ENCODE peak calls at places on chromosomes 1 and 21, in five cellular contexts. H is IMR-90, Q is cardiac muscle cell, I is pancreas, V is fibroblast of lung. Z is an unnamed sample. For H3K4me1 and H3K36me3, the result is how much of the 10 kb centered on the place peaks cover.

GRCh38 chr1:76939107-76939816 is 72.0 kb downstream of the ST6GALNAC5 start:
- DNase-seq in V (peak), I (no peak), Q (peak), H (peak), Z (peak)

GRCh38 chr1:161357073-161357472 is 10.6 kb downstream of the CFAP126 start:
- DNase-seq in I (no peak), H (no peak), V (no peak), Q (no peak), Z (no peak)

GRCh38 chr1:222624214-222624613 is 6.3 kb downstream of the MIA3 start:
- DNase-seq in V (no peak), Q (no peak), H (no peak), I (no peak), Z (no peak)

GRCh38 chr1:10909697-10910489 is 102.6 kb upstream of the TARDBP start:
- DNase-seq in H (no peak), I (peak), Q (peak), V (no peak), Z (peak)

GRCh38 chr1:39508857-39509305 is 17.4 kb downstream of the BMP8A start:
- DNase-seq in H (no peak), Q (no peak), V (peak), I (no peak), Z (peak)

GRCh38 chr1:229812148-229812547 is 186.1 kb downstream of the URB2 start:
- DNase-seq in V (no peak), I (no peak), H (no peak), Q (no peak), Z (no peak)

GRCh38 chr1:159924025-159924790 is 1.1 kb downstream of the TAGLN2 start:
- DNase-seq in Q (no peak), I (peak), V (peak), H (peak), Z (peak)

GRCh38 chr1:65055754-65056153 is 89.4 kb upstream of the JAK1 start:
- DNase-seq in I (no peak), Q (no peak), V (no peak), H (no peak), Z (no peak)

GRCh38 chr21:32702702-32703101 is 25.1 kb downstream of the SYNJ1 start:
- DNase-seq in V (peak), H (peak), I (no peak), Q (no peak), Z (no peak)

GRCh38 chr1:67889940-67890567 is 56.8 kb upstream of the GNG12 start:
- DNase-seq in Q (no peak), V (peak), H (peak), I (no peak), Z (peak)

GRCh38 chr1:62746086-62746808 is 37.7 kb upstream of the ATG4C start:
- DNase-seq in I (no peak), V (peak), Q (peak), H (peak), Z (peak)

GRCh38 chr1:205313681-205314308 is 7.8 kb downstream of the NUAK2 start:
- DNase-seq in V (peak), I (no peak), Q (peak), H (peak), Z (peak)

GRCh38 chr1:227330279-227330678 is 12.0 kb upstream of the CDC42BPA start:
- DNase-seq in V (no peak), Q (no peak), H (no peak), I (no peak), Z (no peak)

GRCh38 chr1:224082146-224082545 is 31.8 kb upstream of the FBXO28 start:
- DNase-seq in Q (no peak), V (no peak), H (peak), I (no peak), Z (no peak)

GRCh38 chr1:89547563-89548485 is 23.2 kb downstream of the LRRC8B start:
- DNase-seq in V (peak), Q (no peak), H (peak), I (no peak), Z (no peak)

GRCh38 chr1:29527314-29528004 is 291.1 kb downstream of the PTPRU start:
- DNase-seq in V (no peak), Q (no peak), I (no peak), H (no peak), Z (no peak)

GRCh38 chr1:149843302-149844041 is 55.9 kb upstream of the BOLA1 start:
- DNase-seq in Q (peak), H (no peak), V (peak), I (no peak), Z (no peak)

GRCh38 chr1:92038695-92039346 is 9.0 kb downstream of the EPHX4 start:
- DNase-seq in V (peak), H (peak), Q (no peak), I (no peak), Z (no peak)

GRCh38 chr1:19044975-19045831 is 88.7 kb upstream of the IFFO2 start:
- DNase-seq in V (no peak), Q (no peak), H (peak), I (no peak), Z (no peak)

GRCh38 chr1:110673197-110673701 is 1.5 kb downstream of the KCNA3 start:
- DNase-seq in I (peak), H (no peak), Q (no peak), V (no peak), Z (no peak)

GRCh38 chr1:170664283-170664827 is 424 bp downstream of the PRRX1 start:
- DNase-seq in H (peak), V (no peak), Q (peak), I (peak), Z (peak)

GRCh38 chr1:92291372-92291999 is 7.3 kb downstream of the GLMN start:
- DNase-seq in I (no peak), H (peak), V (peak), Q (peak), Z (peak)

GRCh38 chr1:234840253-234840652 is 230.3 kb upstream of the IRF2BP2 start:
- DNase-seq in I (no peak), V (no peak), H (no peak), Q (no peak), Z (no peak)
- H3K4me1 ChIP-seq in I (under half), V (under half), H (under half), Q (under half), Z (under half)

GRCh38 chr1:11998636-11999035 is 18.4 kb downstream of the MFN2 start:
- DNase-seq in I (no peak), V (no peak), Q (no peak), H (no peak), Z (no peak)

GRCh38 chr1:12003762-12004161 is 15.5 kb upstream of the MIIP start:
- DNase-seq in Q (no peak), H (no peak), V (no peak), I (peak), Z (no peak)

GRCh38 chr1:12001996-12002493 is 17.3 kb upstream of the MIIP start:
- DNase-seq in I (peak), V (no peak), Q (no peak), H (no peak), Z (no peak)

GRCh38 chr1:11999236-11999635 is 19.0 kb downstream of the MFN2 start:
- DNase-seq in I (no peak), Q (no peak), H (no peak), V (no peak), Z (no peak)

DNA sequence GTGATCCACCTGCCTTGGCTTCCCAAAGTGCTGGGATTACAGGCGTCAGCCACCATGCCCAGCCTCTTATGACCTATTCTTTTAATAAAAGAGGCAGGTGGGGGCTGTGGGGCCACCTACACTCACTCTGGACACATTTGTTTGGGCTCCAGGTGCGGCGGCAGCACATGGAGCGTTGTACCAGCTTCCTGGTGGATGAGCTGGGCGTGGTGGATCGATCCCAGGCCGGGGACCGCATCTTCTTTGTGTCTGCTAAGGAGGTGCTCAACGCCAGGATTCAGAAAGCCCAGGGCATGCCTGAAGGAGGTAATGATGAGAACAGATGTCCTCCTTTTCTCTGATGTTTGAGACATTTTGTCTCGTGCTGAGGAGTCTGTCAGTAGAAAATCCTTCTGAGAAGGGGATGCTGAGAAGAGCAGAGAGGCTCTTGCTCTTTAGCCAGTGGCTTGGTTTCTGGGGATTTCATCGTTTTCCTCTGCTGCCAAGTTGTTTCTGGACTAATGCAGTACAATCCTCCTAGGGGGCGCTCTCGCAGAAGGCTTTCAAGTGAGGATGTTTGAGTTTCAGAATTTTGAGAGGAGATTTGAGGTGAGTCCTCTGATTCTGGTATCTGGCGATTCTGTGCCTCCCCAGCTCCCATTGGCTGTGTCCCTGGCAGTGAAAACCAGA is 17.9 kb upstream of the MIIP start:
- DNase-seq in Q (peak), H (peak), V (peak), I (no peak), Z (peak)
- H3K36me3 ChIP-seq in Q (half or more), H (half or more), V (under half), I (under half), Z (half or more)

GRCh38 chr21:27320868-27321267 is 354.0 kb upstream of the ADAMTS5 start:
- DNase-seq in Q (no peak), V (no peak), I (no peak), H (no peak), Z (no peak)
- H3K4me1 ChIP-seq in Q (under half), V (under half), I (under half), H (under half), Z (under half)

GRCh38 chr1:203826175-203826574 is 30.8 kb downstream of the ZBED6 start:
- DNase-seq in V (no peak), Q (no peak), I (no peak), H (no peak), Z (no peak)
- H3K36me3 ChIP-seq in V (under half), Q (half or more), I (under half), H (under half), Z (half or more)

GRCh38 chr21:46622226-46622625 is 13.2 kb upstream of the PRMT2 start:
- DNase-seq in I (no peak), H (no peak), Q (no peak), V (no peak), Z (peak)
- H3K4me1 ChIP-seq in I (under half), H (under half), Q (under half), V (under half), Z (under half)

GRCh38 chr1:155773221-155773620 is 83.8 kb downstream of the GON4L start:
- DNase-seq in Q (no peak), I (no peak), H (no peak), V (no peak), Z (no peak)
- H3K36me3 ChIP-seq in Q (half or more), I (under half), H (half or more), V (under half), Z (half or more)

DNA sequence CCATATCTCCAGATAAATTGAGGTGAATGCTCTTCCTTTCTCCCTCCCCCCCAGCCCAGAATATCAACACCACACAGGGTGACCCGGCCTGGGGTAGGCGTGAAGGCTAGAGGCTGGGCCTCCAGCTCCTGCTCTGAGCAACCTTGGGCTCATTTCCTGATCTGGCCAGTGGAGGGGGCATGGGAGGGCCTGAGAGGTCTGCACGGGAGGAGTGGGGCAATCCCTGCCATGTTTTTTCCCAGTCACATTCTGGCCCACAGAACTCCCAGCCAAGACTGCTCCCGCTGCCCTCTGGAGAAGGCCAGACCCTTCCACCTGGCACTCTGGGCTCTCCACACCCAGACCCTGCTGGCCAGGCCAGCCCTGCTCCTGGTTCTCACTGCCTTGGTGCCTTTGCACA is 3.9 kb downstream of the CLDN19 start:
- DNase-seq in V (peak), Q (no peak), I (peak), H (no peak), Z (no peak)
- H3K4me1 ChIP-seq in V (under half), Q (under half), I (under half), H (under half), Z (under half)